ENCODE peak calls at places on chromosomes 2 and 18, in five cellular contexts. Z is HepG2, E is H1, X is GM12878, Y is K562. I is an unnamed sample.

GRCh38 chr2:235726554-235726953 is 232.7 kb downstream of the AGAP1 start:
- DNase-seq in E (no peak), Z (peak), X (no peak), Y (no peak), I (no peak)

GRCh38 chr2:231305221-231305620 is 90.3 kb upstream of the B3GNT7 start:
- DNase-seq in Y (no peak), E (no peak), Z (no peak), X (no peak), I (no peak)

GRCh38 chr2:73260338-73260984 is 23.8 kb downstream of the FBXO41 start:
- DNase-seq in E (no peak), X (no peak), Y (peak), Z (peak), I (no peak)

GRCh38 chr2:226424971-226425370 is 374.6 kb downstream of the IRS1 start:
- DNase-seq in E (no peak), Z (peak), Y (no peak), X (no peak), I (no peak)

GRCh38 chr18:3444954-3445353 is 5.0 kb upstream of the TGIF1 start:
- DNase-seq in Z (no peak), X (no peak), E (no peak), Y (no peak), I (no peak)

GRCh38 chr2:204892506-204893255 is 347.4 kb downstream of the PARD3B start:
- DNase-seq in Z (no peak), Y (no peak), X (no peak), E (no peak), I (no peak)

GRCh38 chr2:64854773-64855237 is 134.4 kb upstream of the SLC1A4 start:
- DNase-seq in Y (peak), Z (no peak), X (no peak), E (no peak), I (no peak)

GRCh38 chr2:45944075-45944474 is 292.6 kb downstream of the PRKCE start:
- DNase-seq in Y (no peak), Z (no peak), E (no peak), X (no peak), I (peak)

GRCh38 chr2:135124924-135125886 is 73.1 kb downstream of the RAB3GAP1 start:
- DNase-seq in E (no peak), Y (no peak), Z (no peak), X (no peak), I (peak)

GRCh38 chr2:48279347-48279746 is 250.6 kb upstream of the STON1 start:
- DNase-seq in E (no peak), X (no peak), Y (no peak), Z (no peak), I (no peak)

GRCh38 chr18:46641917-46642316 is 15.1 kb downstream of the LOXHD1 start:
- DNase-seq in Y (no peak), E (no peak), Z (no peak), X (no peak), I (no peak)

GRCh38 chr2:236818281-236819045 is 248.8 kb downstream of the ACKR3 start:
- DNase-seq in E (no peak), X (no peak), Z (no peak), Y (no peak), I (no peak)

GRCh38 chr2:211722928-211723327 is 815.7 kb downstream of the ERBB4 start:
- DNase-seq in Z (no peak), E (no peak), X (no peak), Y (no peak), I (no peak)

GRCh38 chr2:103847276-103847675 is 1006.6 kb upstream of the POU3F3 start:
- DNase-seq in Y (no peak), Z (no peak), X (no peak), E (no peak), I (no peak)

GRCh38 chr2:25431604-25432003 is 89.9 kb upstream of the DNMT3A start:
- DNase-seq in X (no peak), E (no peak), Z (no peak), Y (no peak), I (no peak)

GRCh38 chr2:120974950-120975349 is 239.3 kb downstream of the GLI2 start:
- DNase-seq in Z (no peak), X (no peak), Y (no peak), E (no peak), I (no peak)

GRCh38 chr2:108288534-108289106 is at the start of gene SULT1C2:
- DNase-seq in X (no peak), E (peak), Z (peak), Y (no peak), I (peak)

GRCh38 chr2:171762879-171763573 is 75.8 kb downstream of the DYNC1I2 start:
- DNase-seq in Z (peak), Y (no peak), X (no peak), E (no peak), I (no peak)

GRCh38 chr2:59167514-59167913 is 926.4 kb upstream of the FANCL start:
- DNase-seq in X (no peak), E (no peak), Z (no peak), Y (no peak), I (no peak)

GRCh38 chr2:106566050-106566449 is 78.9 kb downstream of the CD8B2 start:
- DNase-seq in X (no peak), Z (peak), Y (no peak), E (no peak), I (no peak)

GRCh38 chr2:27663160-27663462 is 303 bp downstream of the SUPT7L start:
- DNase-seq in Y (no peak), X (no peak), Z (no peak), E (no peak), I (no peak)

GRCh38 chr2:220334210-220334609 is 706.8 kb downstream of the SLC4A3 start:
- DNase-seq in Y (no peak), X (no peak), Z (no peak), E (no peak), I (no peak)

GRCh38 chr2:40224321-40224720 is 227.6 kb downstream of the SLC8A1 start:
- DNase-seq in E (no peak), Y (no peak), X (no peak), Z (no peak), I (no peak)

GRCh38 chr2:180523629-180524340 is 456.6 kb upstream of the UBE2E3 start:
- DNase-seq in Z (no peak), Y (no peak), X (no peak), E (no peak), I (no peak)

GRCh38 chr18:55588876-55589595 is 1.0 kb upstream of the TCF4 start:
- DNase-seq in Z (no peak), E (no peak), X (no peak), Y (no peak), I (no peak)

GRCh38 chr2:98403878-98404277 is 40.8 kb upstream of the INPP4A start:
- DNase-seq in X (no peak), E (no peak), Z (no peak), Y (no peak), I (no peak)

GRCh38 chr2:149564983-149565382 is 22.6 kb downstream of the MMADHC start:
- DNase-seq in Z (no peak), Y (no peak), E (no peak), X (no peak), I (no peak)

GRCh38 chr2:175432793-175433192 is 251.3 kb upstream of the ATP5MC3 start:
- DNase-seq in E (no peak), Y (no peak), X (no peak), Z (no peak), I (no peak)

GRCh38 chr18:80218341-80219227 is 28.7 kb downstream of the PARD6G start:
- DNase-seq in Y (no peak), X (no peak), E (no peak), Z (no peak), I (no peak)

GRCh38 chr2:77512521-77512920 is 9.7 kb downstream of the LRRTM4 start:
- DNase-seq in Y (no peak), Z (no peak), E (no peak), X (no peak), I (no peak)
- TF ChIP-seq SRF in Y (no peak), Z (no peak), E (no peak), X (no peak), I (no peak)

GRCh38 chr2:66578067-66578852 is 143.3 kb downstream of the MEIS1 start:
- DNase-seq in Z (no peak), Y (no peak), X (no peak), E (no peak), I (no peak)
- TF ChIP-seq EZH2 in Z (no peak), Y (no peak), X (no peak), E (peak), I (no peak)

GRCh38 chr2:94982661-94983060 is 42.8 kb upstream of the MAL start:
- DNase-seq in X (no peak), Z (no peak), E (no peak), Y (no peak), I (no peak)
- TF ChIP-seq SP1 in X (no peak), Z (no peak), E (no peak), Y (no peak), I (no peak)

GRCh38 chr2:182070736-182071135 is 85.1 kb downstream of the PPP1R1C start:
- DNase-seq in Z (no peak), X (no peak), Y (no peak), E (no peak), I (no peak)

GRCh38 chr2:182068811-182069210 is 83.2 kb downstream of the PPP1R1C start:
- DNase-seq in Z (no peak), Y (no peak), X (no peak), E (no peak), I (no peak)

GRCh38 chr2:182073613-182074012 is 88.0 kb downstream of the PPP1R1C start:
- DNase-seq in Z (no peak), Y (no peak), X (no peak), E (no peak), I (no peak)

GRCh38 chr2:182069416-182069815 is 83.8 kb downstream of the PPP1R1C start:
- DNase-seq in X (no peak), Y (no peak), Z (no peak), E (no peak), I (no peak)

GRCh38 chr2:182072861-182073260 is 87.2 kb downstream of the PPP1R1C start:
- DNase-seq in X (no peak), E (no peak), Y (no peak), Z (no peak), I (no peak)
- TF ChIP-seq SRF in X (no peak), E (no peak), Y (no peak), Z (no peak), I (no peak)

GRCh38 chr18:10453885-10454772 is at the start of gene APCDD1:
- DNase-seq in Y (no peak), E (no peak), Z (peak), X (no peak), I (no peak)

GRCh38 chr18:10454800-10455550 is 540 bp downstream of the APCDD1 start:
- DNase-seq in X (no peak), Y (no peak), Z (no peak), E (no peak), I (no peak)

GRCh38 chr18:10456718-10457499 is 2.5 kb downstream of the APCDD1 start:
- DNase-seq in X (no peak), E (no peak), Z (no peak), Y (no peak), I (no peak)

GRCh38 chr18:10457798-10458197 is 3.4 kb downstream of the APCDD1 start:
- DNase-seq in X (no peak), Y (no peak), Z (no peak), E (no peak), I (no peak)

DNA sequence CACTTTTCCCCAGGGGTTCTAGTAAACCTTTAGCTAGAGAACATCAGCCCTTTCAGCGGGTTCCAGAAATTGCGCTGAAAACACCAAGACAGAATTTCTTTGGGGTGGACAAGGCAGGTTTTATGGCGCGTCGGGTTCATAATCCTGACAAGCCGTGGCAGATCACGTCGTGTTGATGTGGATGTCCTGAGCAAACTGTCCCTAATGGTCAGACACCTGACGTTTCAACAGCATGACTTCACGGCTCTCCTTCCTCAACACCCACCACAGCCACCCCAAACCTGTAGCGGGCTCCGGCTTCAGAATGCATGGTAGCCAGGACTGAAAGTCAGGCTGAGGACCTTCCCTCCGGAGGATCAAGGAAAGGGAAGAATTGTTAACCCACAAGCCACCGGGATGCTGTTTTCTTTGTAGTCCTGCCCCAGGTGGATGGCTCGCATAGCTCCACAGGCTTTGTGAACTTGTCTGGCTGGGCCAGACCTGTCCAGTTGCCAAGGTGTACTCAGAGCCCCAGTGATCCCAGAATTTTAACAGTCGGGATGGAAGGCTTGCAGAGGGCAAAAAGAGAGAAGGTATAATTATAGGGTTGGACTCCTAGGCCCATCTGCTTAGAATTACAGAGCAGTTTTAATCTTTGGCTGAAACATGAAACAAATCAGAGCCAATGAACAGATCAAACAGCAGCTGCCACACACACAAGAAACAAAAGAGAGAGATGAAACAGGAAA is 1.5 kb downstream of the APCDD1 start:
- DNase-seq in Y (no peak), Z (no peak), X (no peak), E (no peak), I (no peak)
- TF ChIP-seq EZH2 in Y (no peak), Z (peak), X (no peak), E (no peak), I (no peak)

DNA sequence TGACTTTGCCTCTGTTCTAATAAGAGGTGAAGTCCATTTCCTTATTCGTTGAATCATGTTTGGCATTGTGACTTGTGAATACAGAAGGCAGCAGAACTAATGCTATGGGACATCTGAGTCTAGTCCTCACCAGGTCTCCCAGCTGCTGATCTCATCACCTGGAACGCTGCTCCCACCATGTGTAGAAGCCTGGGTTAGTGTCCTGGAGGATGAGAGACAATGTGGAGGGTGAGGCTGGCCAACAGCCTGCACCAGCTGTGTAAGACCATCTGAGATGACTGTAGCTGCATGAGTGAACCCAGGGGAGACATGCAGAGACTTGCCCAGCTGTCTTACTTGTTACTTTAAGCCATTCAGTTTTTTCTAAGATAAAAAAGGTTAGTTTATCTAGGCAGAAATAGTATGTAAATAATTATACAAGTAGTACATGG is 3.5 kb upstream of the HAAO start:
- DNase-seq in Z (no peak), X (no peak), E (no peak), Y (no peak), I (no peak)
- TF ChIP-seq SP1 in Z (no peak), X (no peak), E (no peak), Y (no peak), I (no peak)